ENCODE peak calls at places on chromosomes 1 and 21, in six cellular contexts. M, A, I, G, B and S are unnamed samples.

GRCh38 chr1:34412597-34413392 is 236.1 kb downstream of the C1orf94 start:
- DNase-seq in M (no peak), A (no peak), I (no peak), G (no peak), B (no peak), S (peak)

GRCh38 chr1:7784492-7785071 is 491 bp downstream of the PER3 start:
- DNase-seq in M (no peak), A (peak), I (peak), G (peak), B (no peak), S (no peak)

GRCh38 chr1:211129790-211130189 is 4.2 kb downstream of the KCNH1 start:
- DNase-seq in M (no peak), A (no peak), I (no peak), G (no peak), B (no peak), S (no peak)

GRCh38 chr1:240965581-240966091 is 353.7 kb upstream of the GREM2 start:
- DNase-seq in M (no peak), A (no peak), I (no peak), G (peak), B (no peak), S (no peak)

GRCh38 chr1:160123726-160124125 is 8.2 kb downstream of the ATP1A2 start:
- DNase-seq in M (no peak), A (no peak), I (no peak), G (no peak), B (no peak), S (no peak)

GRCh38 chr1:56446531-56447098 is 132.7 kb downstream of the PLPP3 start:
- DNase-seq in M (no peak), A (no peak), I (peak), G (no peak), B (no peak), S (no peak)

GRCh38 chr1:86687595-86687994 is 16.8 kb upstream of the SH3GLB1 start:
- DNase-seq in M (no peak), A (no peak), I (no peak), G (no peak), B (no peak), S (no peak)

GRCh38 chr1:15736035-15736665 is at the start of gene SLC25A34:
- DNase-seq in M (no peak), A (no peak), I (peak), G (no peak), B (no peak), S (no peak)

GRCh38 chr1:153538315-153538821 is 2.4 kb downstream of the S100A5 start:
- DNase-seq in M (no peak), A (no peak), I (no peak), G (peak), B (no peak), S (no peak)

GRCh38 chr21:46297311-46298082 is 11.4 kb downstream of the YBEY start:
- DNase-seq in M (no peak), A (no peak), I (peak), G (no peak), B (no peak), S (no peak)

GRCh38 chr1:175471039-175471800 is 272.2 kb downstream of the TNR start:
- DNase-seq in M (no peak), A (no peak), I (no peak), G (no peak), B (no peak), S (no peak)

GRCh38 chr1:24216254-24216653 is 29.2 kb upstream of the IFNLR1 start:
- DNase-seq in M (no peak), A (no peak), I (no peak), G (peak), B (no peak), S (no peak)

GRCh38 chr21:16773206-16773605 is 739.6 kb upstream of the CXADR start:
- DNase-seq in M (no peak), A (no peak), I (no peak), G (no peak), B (no peak), S (no peak)

GRCh38 chr1:25873120-25873519 is 2.4 kb downstream of the PAQR7 start:
- DNase-seq in M (no peak), A (no peak), I (no peak), G (no peak), B (no peak), S (no peak)

GRCh38 chr1:66294692-66295384 is 239.1 kb upstream of the SGIP1 start:
- DNase-seq in M (no peak), A (no peak), I (no peak), G (no peak), B (peak), S (no peak)

GRCh38 chr1:65440915-65441314 is 20.4 kb downstream of the LEPR start:
- DNase-seq in M (no peak), A (no peak), I (no peak), G (no peak), B (no peak), S (no peak)

GRCh38 chr1:233615571-233615970 is 1.7 kb downstream of the KCNK1 start:
- DNase-seq in M (no peak), A (no peak), I (no peak), G (no peak), B (no peak), S (no peak)

GRCh38 chr1:151905070-151905442 is 4.3 kb downstream of the THEM4 start:
- DNase-seq in M (no peak), A (no peak), I (no peak), G (no peak), B (no peak), S (no peak)

GRCh38 chr1:29121951-29122661 is 1.6 kb downstream of the TMEM200B start:
- DNase-seq in M (no peak), A (no peak), I (peak), G (peak), B (no peak), S (no peak)

GRCh38 chr1:31910933-31911332 is 27.2 kb downstream of the PTP4A2 start:
- DNase-seq in M (no peak), A (no peak), I (no peak), G (no peak), B (no peak), S (no peak)

GRCh38 chr21:43697758-43698643 is 20.9 kb upstream of the PDXK start:
- DNase-seq in M (no peak), A (peak), I (no peak), G (no peak), B (no peak), S (no peak)

GRCh38 chr21:36915014-36915700 is 51.3 kb downstream of the HLCS start:
- DNase-seq in M (no peak), A (no peak), I (no peak), G (no peak), B (no peak), S (peak)

GRCh38 chr1:216221260-216221700 is 202.0 kb downstream of the USH2A start:
- DNase-seq in M (peak), A (no peak), I (peak), G (peak), B (peak), S (no peak)

GRCh38 chr1:245197911-245198379 is 43.2 kb downstream of the KIF26B start:
- DNase-seq in M (no peak), A (no peak), I (no peak), G (no peak), B (no peak), S (no peak)

GRCh38 chr21:45837936-45838335 is 143.6 kb upstream of the COL6A1 start:
- DNase-seq in M (no peak), A (no peak), I (no peak), G (no peak), B (no peak), S (no peak)

GRCh38 chr1:174218983-174219382 is 59.7 kb downstream of the RABGAP1L start:
- DNase-seq in M (no peak), A (no peak), I (no peak), G (no peak), B (no peak), S (no peak)

GRCh38 chr1:84083321-84083720 is 60.8 kb upstream of the PRKACB start:
- DNase-seq in M (no peak), A (no peak), I (no peak), G (no peak), B (no peak), S (no peak)

GRCh38 chr1:16447641-16448040 is 7.1 kb downstream of the NECAP2 start:
- DNase-seq in M (no peak), A (no peak), I (no peak), G (no peak), B (no peak), S (no peak)

GRCh38 chr1:115134850-115135484 is 45.7 kb upstream of the TSPAN2 start:
- DNase-seq in M (no peak), A (no peak), I (no peak), G (no peak), B (peak), S (peak)

GRCh38 chr21:44454747-44455523 is at the start of gene LRRC3:
- DNase-seq in M (peak), A (peak), I (peak), G (peak), B (peak), S (no peak)

GRCh38 chr1:182698977-182699672 is 14.7 kb upstream of the RGS8 start:
- DNase-seq in M (no peak), A (peak), I (no peak), G (no peak), B (no peak), S (no peak)

DNA sequence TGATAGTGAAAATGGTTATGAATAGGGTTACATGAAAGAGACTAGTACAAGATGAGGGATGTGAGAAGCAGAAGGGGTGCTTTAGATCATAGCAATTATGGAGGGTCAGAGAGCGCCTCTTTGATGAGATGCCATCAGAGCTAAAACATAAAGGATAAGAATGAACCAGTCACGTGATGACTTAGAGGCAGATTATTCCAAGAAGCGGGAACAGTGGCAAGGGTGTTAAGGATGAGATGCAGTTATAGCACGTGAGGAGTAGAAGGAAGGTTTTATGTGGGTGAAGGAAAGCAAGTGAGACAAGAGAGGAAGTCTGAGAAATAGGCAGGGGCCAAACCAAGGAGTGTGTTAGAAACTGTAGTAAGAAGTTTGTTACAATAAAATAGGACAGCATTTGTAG is 360.1 kb downstream of the DPYD start:
- DNase-seq in M (no peak), A (no peak), I (no peak), G (no peak), B (no peak), S (no peak)
- TF ChIP-seq CTCF in M (no peak), A (no peak), I (no peak), G (no peak), B (no peak), S (no peak)

DNA sequence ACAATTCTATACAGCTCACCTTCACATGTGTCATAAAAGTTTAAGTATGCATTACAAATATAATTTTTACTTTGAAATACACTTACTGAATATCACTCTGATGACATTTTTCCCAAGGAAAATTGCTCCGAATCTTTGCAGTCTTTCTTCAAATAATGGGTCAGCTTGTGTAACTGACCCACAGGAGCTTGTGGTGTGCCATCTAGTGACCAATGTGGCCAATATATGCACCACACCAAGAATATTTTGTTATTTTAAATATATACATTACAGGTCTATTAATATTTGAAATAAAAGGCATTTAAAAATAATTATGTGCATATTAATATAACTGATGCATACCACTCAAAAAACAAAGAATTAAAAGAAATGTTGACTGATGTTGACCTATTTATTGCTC is 271.4 kb downstream of the TBX15 start:
- DNase-seq in M (no peak), A (no peak), I (no peak), G (no peak), B (no peak), S (no peak)
- TF ChIP-seq CTCF in M (no peak), A (no peak), I (peak), G (no peak), B (no peak), S (peak)

GRCh38 chr1:226312065-226312464 is 3.1 kb upstream of the LIN9 start:
- DNase-seq in M (no peak), A (no peak), I (no peak), G (no peak), B (no peak), S (no peak)

GRCh38 chr1:226311376-226311775 is 2.4 kb upstream of the LIN9 start:
- DNase-seq in M (no peak), A (no peak), I (no peak), G (no peak), B (no peak), S (no peak)

GRCh38 chr1:226310123-226310540 is 1.2 kb upstream of the LIN9 start:
- DNase-seq in M (no peak), A (no peak), I (no peak), G (no peak), B (no peak), S (no peak)

GRCh38 chr1:226309398-226310122 is 596 bp upstream of the LIN9 start:
- DNase-seq in M (peak), A (no peak), I (peak), G (peak), B (no peak), S (peak)

GRCh38 chr1:226310637-226311195 is 1.8 kb upstream of the LIN9 start:
- DNase-seq in M (no peak), A (no peak), I (no peak), G (no peak), B (no peak), S (no peak)
- TF ChIP-seq CTCF in M (no peak), A (no peak), I (no peak), G (no peak), B (no peak), S (no peak)

DNA sequence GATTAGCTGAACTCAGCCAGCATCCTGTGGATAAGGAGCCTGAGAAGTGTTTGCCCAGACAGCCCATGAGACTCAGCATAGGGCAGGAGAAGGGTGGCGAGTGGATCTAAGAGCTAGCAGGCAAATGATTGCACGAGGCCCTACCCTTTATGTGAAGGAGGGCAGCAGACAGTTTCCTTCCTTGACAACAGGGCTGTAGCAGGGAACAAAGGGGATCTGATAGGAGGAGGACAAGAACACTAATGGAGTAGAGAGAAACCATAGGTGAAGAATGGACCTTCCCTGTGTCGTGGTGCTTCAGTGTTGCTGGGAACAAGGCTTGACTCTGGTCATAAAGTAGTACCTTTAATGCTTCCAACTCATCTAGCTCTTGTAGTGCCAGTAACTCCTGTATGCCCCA is 84.3 kb downstream of the PGM1 start:
- DNase-seq in M (no peak), A (no peak), I (no peak), G (no peak), B (no peak), S (no peak)
- TF ChIP-seq CTCF in M (no peak), A (no peak), I (no peak), G (no peak), B (no peak), S (no peak)

GRCh38 chr1:19410393-19410792 is 74.9 kb downstream of the CAPZB start:
- DNase-seq in M (no peak), A (no peak), I (no peak), G (peak), B (no peak), S (no peak)
- TF ChIP-seq CTCF in M (no peak), A (no peak), I (no peak), G (no peak), B (no peak), S (no peak)